ENCODE peak calls at places on chromosome 13, in five cellular contexts. P is heart right ventricle, Q is ascending aorta, T is uterus, Z is breast epithelium. Y is an unnamed sample.
A peak's percentile ranks its signal among the peaks of the same experiment; 100 is the strongest.

GRCh38 chr13:74554581-74555290 is 420.5 kb upstream of the KLF12 start:
- DNase-seq in P (no peak), Q (no peak), T (no peak), Z (no peak), Y (peak; percentile 25)

GRCh38 chr13:95530178-95530577 is 22.3 kb upstream of the CLDN10 start:
- DNase-seq in P (no peak), Q (no peak), T (no peak), Z (no peak), Y (peak; percentile 80)

GRCh38 chr13:113547248-113547971 is 37.1 kb upstream of the TFDP1 start:
- DNase-seq in P (no peak), Q (no peak), T (no peak), Z (peak; percentile 20), Y (no peak)

GRCh38 chr13:25292301-25292700 is 5.0 kb upstream of the MTMR6 start:
- DNase-seq in P (no peak), Q (no peak), T (no peak), Z (no peak), Y (peak; percentile 80)

GRCh38 chr13:40316301-40316700 is 350.1 kb downstream of the FOXO1 start:
- DNase-seq in P (no peak), Q (no peak), T (no peak), Z (no peak), Y (no peak)

GRCh38 chr13:50375792-50376191 is 360.5 kb downstream of the KCNRG start:
- DNase-seq in P (no peak), Q (no peak), T (no peak), Z (no peak), Y (no peak)

GRCh38 chr13:41154042-41154441 is 21.4 kb upstream of the KBTBD6 start:
- DNase-seq in P (no peak), Q (no peak), T (no peak), Z (no peak), Y (no peak)

GRCh38 chr13:41854758-41855157 is 106.2 kb downstream of the VWA8 start:
- DNase-seq in P (no peak), Q (no peak), T (no peak), Z (no peak), Y (no peak)

GRCh38 chr13:53038993-53039392 is 10.4 kb downstream of the OLFM4 start:
- DNase-seq in P (no peak), Q (no peak), T (no peak), Z (no peak), Y (no peak)

GRCh38 chr13:44221657-44222056 is 152.0 kb upstream of the SERP2 start:
- DNase-seq in P (no peak), Q (no peak), T (peak; percentile 71), Z (no peak), Y (no peak)

GRCh38 chr13:36666482-36667264 is 7.1 kb upstream of the SERTM1 start:
- DNase-seq in P (no peak), Q (no peak), T (peak; percentile 83), Z (no peak), Y (no peak)

GRCh38 chr13:40679586-40679985 is 13.1 kb upstream of the FOXO1 start:
- DNase-seq in P (no peak), Q (no peak), T (no peak), Z (no peak), Y (no peak)

GRCh38 chr13:98539655-98540054 is 37.3 kb downstream of the STK24 start:
- DNase-seq in P (no peak), Q (no peak), T (no peak), Z (no peak), Y (no peak)

GRCh38 chr13:94999871-95000270 is 287.5 kb upstream of the SOX21 start:
- DNase-seq in P (no peak), Q (no peak), T (no peak), Z (no peak), Y (no peak)

GRCh38 chr13:33353210-33353609 is 67.7 kb upstream of the STARD13 start:
- DNase-seq in P (peak; percentile 36), Q (peak; percentile 65), T (no peak), Z (no peak), Y (no peak)

GRCh38 chr13:98854448-98854847 is 102.0 kb upstream of the SLC15A1 start:
- DNase-seq in P (no peak), Q (no peak), T (no peak), Z (no peak), Y (no peak)

GRCh38 chr13:106028916-106029315 is 506.5 kb downstream of the EFNB2 start:
- DNase-seq in P (no peak), Q (no peak), T (no peak), Z (no peak), Y (no peak)

GRCh38 chr13:76380436-76381065 is 505.7 kb downstream of the KCTD12 start:
- DNase-seq in P (no peak), Q (no peak), T (no peak), Z (no peak), Y (no peak)

GRCh38 chr13:39516140-39516539 is 86.9 kb downstream of the LHFPL6 start:
- DNase-seq in P (no peak), Q (no peak), T (no peak), Z (no peak), Y (no peak)

GRCh38 chr13:112812306-112813034 is 122.6 kb downstream of the ATP11A start:
- DNase-seq in P (no peak), Q (no peak), T (peak; percentile 72), Z (no peak), Y (no peak)

GRCh38 chr13:27283906-27284523 is 13.4 kb downstream of the RASL11A start:
- DNase-seq in P (no peak), Q (no peak), T (no peak), Z (no peak), Y (no peak)

GRCh38 chr13:66657165-66657895 is 572.8 kb downstream of the PCDH9 start:
- DNase-seq in P (peak; percentile 44), Q (no peak), T (peak; percentile 37), Z (peak; percentile 90), Y (peak; percentile 72)

GRCh38 chr13:78325585-78325984 is 277.8 kb downstream of the POU4F1 start:
- DNase-seq in P (no peak), Q (no peak), T (no peak), Z (no peak), Y (no peak)

GRCh38 chr13:23707674-23708073 is 137.5 kb downstream of the TNFRSF19 start:
- DNase-seq in P (no peak), Q (no peak), T (no peak), Z (no peak), Y (no peak)

GRCh38 chr13:36814465-36814864 is 4.6 kb upstream of the RFXAP start:
- DNase-seq in P (no peak), Q (no peak), T (no peak), Z (no peak), Y (peak; percentile 68)

GRCh38 chr13:51067376-51068125 is 43.5 kb downstream of the C13orf42 start:
- DNase-seq in P (no peak), Q (no peak), T (no peak), Z (no peak), Y (no peak)

GRCh38 chr13:36850790-36851438 is 31.9 kb downstream of the RFXAP start:
- DNase-seq in P (no peak), Q (no peak), T (no peak), Z (no peak), Y (peak; percentile 51)

GRCh38 chr13:97328222-97328790 is 105.7 kb upstream of the RAP2A start:
- DNase-seq in P (no peak), Q (no peak), T (no peak), Z (no peak), Y (no peak)

GRCh38 chr13:111216166-111216960 is 101.3 kb downstream of the ARHGEF7 start:
- DNase-seq in P (no peak), Q (no peak), T (no peak), Z (no peak), Y (peak; percentile 27)

GRCh38 chr13:112434937-112435523 is 58.9 kb downstream of the SPACA7 start:
- DNase-seq in P (no peak), Q (no peak), T (no peak), Z (no peak), Y (no peak)

GRCh38 chr13:105327727-105328126 is 1207.7 kb downstream of the EFNB2 start:
- DNase-seq in P (no peak), Q (no peak), T (no peak), Z (no peak), Y (no peak)

GRCh38 chr13:73335226-73335625 is 276.4 kb downstream of the KLF5 start:
- DNase-seq in P (no peak), Q (no peak), T (no peak), Z (no peak), Y (peak; percentile 95)

GRCh38 chr13:50085063-50085462 is 69.8 kb downstream of the KCNRG start:
- DNase-seq in P (no peak), Q (no peak), T (no peak), Z (no peak), Y (peak; percentile 73)

GRCh38 chr13:105159794-105160193 is 1375.7 kb downstream of the EFNB2 start:
- DNase-seq in P (no peak), Q (no peak), T (no peak), Z (no peak), Y (no peak)

GRCh38 chr13:46484561-46484960 is 68.4 kb upstream of the LRCH1 start:
- DNase-seq in P (no peak), Q (no peak), T (no peak), Z (no peak), Y (no peak)
- H3K9me3 ChIP-seq in P (peaks cover 18% of the 10 kb centered on the region), Q (peaks cover 41% of the 10 kb centered on the region), T (no peaks in the 10 kb centered on the region), Z (peaks cover 26% of the 10 kb centered on the region), Y (peaks cover 27% of the 10 kb centered on the region)

DNA sequence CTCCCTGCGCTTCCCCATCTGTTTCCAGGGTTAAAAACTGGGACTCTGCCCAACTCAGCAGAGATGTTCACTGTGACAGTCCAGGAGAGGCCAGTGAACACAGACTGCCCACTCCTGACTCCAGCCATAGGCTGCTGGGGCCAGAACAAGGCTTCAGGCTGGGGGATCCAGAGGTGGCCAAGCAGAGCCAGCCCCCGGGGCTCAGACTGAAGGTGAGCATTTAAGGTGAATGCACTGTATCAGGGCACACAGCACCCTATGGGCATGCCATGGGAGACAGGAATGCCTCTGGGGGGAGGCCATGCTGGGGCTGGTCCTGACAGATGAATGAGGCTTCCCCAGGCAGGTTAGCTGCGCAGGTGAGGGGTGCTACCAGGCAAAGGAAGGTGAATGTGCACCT is 96.4 kb downstream of the TUBA3C start:
- DNase-seq in P (no peak), Q (no peak), T (no peak), Z (no peak), Y (no peak)
- H3K9me3 ChIP-seq in P (no peaks in the 10 kb centered on the region), Q (no peaks in the 10 kb centered on the region), T (no peaks in the 10 kb centered on the region), Z (no peaks in the 10 kb centered on the region), Y (no peaks in the 10 kb centered on the region)

DNA sequence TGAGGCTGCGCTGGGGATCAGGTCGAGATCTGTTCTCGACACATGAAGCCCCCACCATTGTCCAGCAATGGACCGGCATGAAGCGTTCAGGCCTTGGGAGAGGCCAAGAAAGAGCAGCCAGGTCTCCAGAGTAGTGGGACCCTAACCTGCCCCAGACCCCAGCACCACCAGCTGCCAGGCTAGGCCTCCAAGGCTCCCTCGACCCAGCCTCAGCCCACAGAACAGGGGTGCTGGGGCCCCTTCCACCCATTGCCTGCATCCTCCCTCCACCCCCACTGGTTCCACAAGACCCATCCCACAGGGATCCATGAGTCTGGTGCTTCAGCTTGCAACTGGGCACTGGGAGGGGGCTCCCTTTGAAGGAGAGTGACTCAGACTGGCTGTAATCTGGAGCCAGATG is 120.3 kb downstream of the TUBA3C start:
- DNase-seq in P (no peak), Q (no peak), T (no peak), Z (no peak), Y (no peak)
- H3K9me3 ChIP-seq in P (no peaks in the 10 kb centered on the region), Q (no peaks in the 10 kb centered on the region), T (no peaks in the 10 kb centered on the region), Z (peaks cover 16% of the 10 kb centered on the region), Y (peaks cover 3% of the 10 kb centered on the region)

GRCh38 chr13:103762523-103762922 is 696.3 kb upstream of the SLC10A2 start:
- DNase-seq in P (no peak), Q (no peak), T (no peak), Z (no peak), Y (no peak)

GRCh38 chr13:103758222-103758621 is 692.0 kb upstream of the SLC10A2 start:
- DNase-seq in P (no peak), Q (no peak), T (no peak), Z (no peak), Y (no peak)

GRCh38 chr13:103757361-103757760 is 691.1 kb upstream of the SLC10A2 start:
- DNase-seq in P (no peak), Q (no peak), T (no peak), Z (no peak), Y (no peak)
- H3K9me3 ChIP-seq in P (no peaks in the 10 kb centered on the region), Q (no peaks in the 10 kb centered on the region), T (no peaks in the 10 kb centered on the region), Z (no peaks in the 10 kb centered on the region), Y (no peaks in the 10 kb centered on the region)

Y was measured in A673.